ENCODE peak calls at places on chromosomes 1 and 21, in four cellular contexts. Q, L, G and A are unnamed samples.

GRCh38 chr1:63557365-63557987 is 34.2 kb downstream of the EFCAB7 start:
- DNase-seq in L (no peak), Q (peak; percentile 23), G (no peak), A (no peak)

GRCh38 chr21:30818837-30819236 is 5.8 kb upstream of the KRTAP8-1 start:
- DNase-seq in G (no peak), L (no peak), Q (no peak), A (no peak)

GRCh38 chr1:224377676-224378006 is 21.0 kb downstream of the CNIH4 start:
- DNase-seq in G (peak; percentile 9), Q (no peak), L (no peak), A (no peak)

GRCh38 chr1:58249729-58250586 is 296.6 kb downstream of the OMA1 start:
- DNase-seq in Q (no peak), G (no peak), L (no peak), A (peak; percentile 8)

GRCh38 chr1:111735858-111736544 is 3.2 kb downstream of the INKA2 start:
- DNase-seq in L (no peak), Q (no peak), G (no peak), A (no peak)

GRCh38 chr1:200405273-200405672 is 4.6 kb downstream of the ZNF281 start:
- DNase-seq in Q (no peak), G (no peak), L (no peak), A (no peak)

GRCh38 chr1:185170291-185170848 is 13.4 kb downstream of the SWT1 start:
- DNase-seq in L (no peak), Q (peak; percentile 35), G (peak; percentile 47), A (no peak)

GRCh38 chr1:227766015-227766634 is 30.9 kb downstream of the SNAP47 start:
- DNase-seq in G (peak; percentile 91), Q (no peak), L (no peak), A (no peak)

GRCh38 chr1:6414443-6414844 is 5.3 kb downstream of the HES2 start:
- DNase-seq in L (no peak), Q (no peak), G (no peak), A (no peak)

GRCh38 chr1:218847089-218847768 is 326.4 kb upstream of the LYPLAL1 start:
- DNase-seq in Q (no peak), G (no peak), L (no peak), A (no peak)

GRCh38 chr1:35243681-35244080 is 24.8 kb upstream of the ZMYM4 start:
- DNase-seq in G (no peak), L (no peak), Q (no peak), A (no peak)

GRCh38 chr1:207818971-207819451 is 67.2 kb downstream of the CD46 start:
- DNase-seq in L (no peak), G (no peak), Q (no peak), A (no peak)

GRCh38 chr1:110212165-110213142 is 2.3 kb downstream of the KCNC4 start:
- DNase-seq in Q (no peak), G (no peak), L (no peak), A (no peak)

GRCh38 chr1:206719169-206719839 is 34.6 kb downstream of the MAPKAPK2 start:
- DNase-seq in G (no peak), Q (no peak), L (no peak), A (no peak)

GRCh38 chr1:223653015-223653414 is 12.5 kb downstream of the CAPN8 start:
- DNase-seq in Q (no peak), G (no peak), L (no peak), A (no peak)

GRCh38 chr1:112507896-112508241 is 896 bp upstream of the WNT2B start:
- DNase-seq in G (no peak), Q (no peak), L (no peak), A (no peak)

GRCh38 chr1:152517237-152517811 is 3.0 kb downstream of the CRCT1 start:
- DNase-seq in L (no peak), Q (no peak), G (no peak), A (no peak)

GRCh38 chr1:9438431-9439073 is 100.7 kb upstream of the SLC25A33 start:
- DNase-seq in L (no peak), G (no peak), Q (peak; percentile 55), A (peak; percentile 48)

GRCh38 chr21:38875694-38876492 is 70.2 kb downstream of the ETS2 start:
- DNase-seq in Q (no peak), L (no peak), G (no peak), A (peak; percentile 79)

GRCh38 chr21:39834543-39834942 is 32.7 kb upstream of the PCP4 start:
- DNase-seq in Q (no peak), L (no peak), G (no peak), A (no peak)

GRCh38 chr1:84379128-84379527 is 19.2 kb upstream of the DNASE2B start:
- DNase-seq in L (no peak), G (no peak), Q (peak; percentile 48), A (peak; percentile 24)